ENCODE peak calls at places on chromosomes 1 and 21, in nine cellular contexts. B is CD8-positive, alpha-beta T cell; V is psoas muscle; Q is dorsolateral prefrontal cortex; H is activated T-helper 1 cell treated with Interleukin-2 at 50 U/mL for 16 hours; M is left colon; S is prostate gland; L is GM20000; E is right cardiac atrium. A is an unnamed sample.

GRCh38 chr1:212797681-212798080 is 6.0 kb downstream of the TATDN3 start:
- DNase-seq in S (no peak), L (no peak), Q (no peak), B (no peak), M (no peak), V (no peak), E (no peak), H (no peak), A (no peak)

GRCh38 chr1:64675718-64676345 is 69.0 kb upstream of the RAVER2 start:
- DNase-seq in Q (no peak), M (no peak), S (no peak), H (no peak), E (no peak), L (peak), B (no peak), V (no peak), A (no peak)

GRCh38 chr1:87958201-87958600 is 629.5 kb downstream of the LMO4 start:
- DNase-seq in B (no peak), E (no peak), M (no peak), H (no peak), L (no peak), V (no peak), Q (peak), S (no peak), A (no peak)

GRCh38 chr1:28056129-28056925 is 32.1 kb downstream of the EYA3 start:
- DNase-seq in M (no peak), B (peak), H (peak), E (no peak), L (peak), V (no peak), S (no peak), Q (no peak), A (no peak)

GRCh38 chr1:171611306-171611705 is 10.7 kb upstream of the MYOCOS start:
- DNase-seq in Q (no peak), B (no peak), S (no peak), E (no peak), L (no peak), H (no peak), V (no peak), M (no peak), A (no peak)

GRCh38 chr1:3122311-3122710 is 53.3 kb downstream of the PRDM16 start:
- DNase-seq in H (no peak), M (no peak), L (no peak), B (no peak), E (no peak), Q (no peak), S (no peak), V (no peak), A (no peak)

GRCh38 chr1:185342017-185342416 is 25.0 kb upstream of the IVNS1ABP start:
- DNase-seq in L (no peak), M (no peak), H (no peak), Q (no peak), E (no peak), B (no peak), S (no peak), V (no peak), A (no peak)

GRCh38 chr1:7899741-7900140 is 40.9 kb downstream of the TNFRSF9 start:
- DNase-seq in Q (no peak), V (no peak), M (no peak), E (no peak), B (no peak), H (no peak), L (no peak), S (no peak), A (no peak)

GRCh38 chr21:38679531-38679930 is 126.2 kb upstream of the ETS2 start:
- DNase-seq in Q (no peak), V (no peak), L (peak), E (no peak), H (no peak), M (no peak), S (no peak), B (no peak), A (no peak)

GRCh38 chr1:234089396-234089795 is 184.9 kb downstream of the SLC35F3 start:
- DNase-seq in H (no peak), E (no peak), S (no peak), Q (no peak), M (no peak), B (no peak), V (no peak), L (no peak), A (no peak)

GRCh38 chr1:30412241-30413110 is 310.9 kb downstream of the MATN1 start:
- DNase-seq in B (no peak), E (no peak), M (no peak), L (no peak), Q (no peak), H (no peak), V (no peak), S (peak), A (no peak)

GRCh38 chr21:38491536-38491935 is 6.7 kb downstream of the ERG start:
- DNase-seq in M (no peak), H (no peak), B (no peak), L (no peak), V (no peak), S (no peak), E (no peak), Q (no peak), A (no peak)

GRCh38 chr1:8065369-8065768 is 39.3 kb upstream of the ERRFI1 start:
- DNase-seq in B (no peak), M (no peak), V (no peak), H (no peak), L (no peak), E (no peak), S (no peak), Q (no peak), A (no peak)

GRCh38 chr1:95084317-95085176 is 11.8 kb upstream of the ALG14 start:
- DNase-seq in E (no peak), Q (peak), H (no peak), L (peak), S (no peak), V (no peak), M (no peak), B (peak), A (no peak)

GRCh38 chr1:41637367-41637766 is 152.9 kb upstream of the EDN2 start:
- DNase-seq in M (no peak), H (no peak), Q (no peak), B (no peak), V (no peak), S (no peak), L (no peak), E (no peak), A (no peak)

GRCh38 chr21:29904359-29905282 is 35.2 kb downstream of the GRIK1 start:
- DNase-seq in L (no peak), V (no peak), Q (no peak), M (no peak), S (no peak), H (no peak), E (peak), B (no peak), A (no peak)

GRCh38 chr1:174005032-174005431 is 17.1 kb downstream of the RC3H1 start:
- DNase-seq in B (no peak), S (no peak), Q (no peak), M (no peak), L (peak), V (no peak), H (no peak), E (no peak), A (no peak)

GRCh38 chr21:29481641-29482040 is 182.9 kb downstream of the BACH1 start:
- DNase-seq in L (no peak), Q (no peak), E (no peak), S (no peak), H (no peak), M (no peak), V (no peak), B (no peak), A (no peak)

GRCh38 chr1:43082701-43083100 is 89.4 kb downstream of the EBNA1BP2 start:
- DNase-seq in H (no peak), V (no peak), S (no peak), Q (no peak), M (no peak), L (no peak), E (no peak), B (no peak), A (no peak)

GRCh38 chr21:34133802-34134201 is 60.4 kb downstream of the MRPS6 start:
- DNase-seq in S (no peak), V (no peak), L (no peak), B (no peak), M (no peak), H (no peak), E (no peak), Q (no peak), A (no peak)

GRCh38 chr1:221497051-221497450 is 244.8 kb downstream of the DUSP10 start:
- DNase-seq in M (no peak), V (no peak), S (no peak), L (no peak), B (no peak), E (no peak), Q (no peak), H (no peak), A (no peak)

GRCh38 chr1:55474168-55474786 is 259.1 kb upstream of the USP24 start:
- DNase-seq in V (no peak), B (no peak), M (no peak), S (no peak), E (no peak), H (no peak), Q (no peak), L (no peak), A (no peak)

GRCh38 chr1:3543076-3544049 is 67.9 kb downstream of the MEGF6 start:
- DNase-seq in V (no peak), Q (no peak), H (no peak), B (no peak), S (peak), M (no peak), E (peak), L (no peak), A (peak)

GRCh38 chr1:210239295-210240155 is 6.9 kb downstream of the SERTAD4 start:
- DNase-seq in L (no peak), S (no peak), H (no peak), B (no peak), M (no peak), E (no peak), V (no peak), Q (peak), A (no peak)

GRCh38 chr1:78339490-78339889 is 151.3 kb upstream of the PTGFR start:
- DNase-seq in Q (no peak), M (no peak), L (no peak), E (no peak), V (no peak), H (no peak), B (no peak), S (no peak), A (no peak)

GRCh38 chr1:117735045-117735992 is 129.5 kb downstream of the TENT5C start:
- DNase-seq in B (no peak), L (peak), M (no peak), V (no peak), S (no peak), H (no peak), Q (no peak), E (no peak), A (peak)

GRCh38 chr1:64917328-64917861 is 49.0 kb downstream of the JAK1 start:
- DNase-seq in M (peak), S (no peak), Q (no peak), E (peak), V (peak), H (no peak), B (no peak), L (no peak), A (peak)

GRCh38 chr1:235079443-235079967 is 49.1 kb downstream of the TOMM20 start:
- DNase-seq in H (no peak), L (no peak), S (peak), B (no peak), Q (no peak), E (peak), V (peak), M (peak), A (peak)

GRCh38 chr1:43978551-43979260 is at the start of gene B4GALT2:
- DNase-seq in L (peak), H (no peak), B (peak), M (peak), V (peak), Q (no peak), S (peak), E (peak), A (no peak)

A was measured in mucosa of gallbladder.